ENCODE peak calls at places on chromosomes 16 and 17, in six cellular contexts. I is OCI-LY7, S is HCT116, Y is IMR-90, H is neural progenitor cell, V is A549. P is an unnamed sample.
A peak's percentile ranks its signal among the peaks of the same experiment; 100 is the strongest.

GRCh38 chr16:54143934-54144333 is 142.7 kb downstream of the IRX3 start:
- DNase-seq in I (no peak), S (no peak), H (no peak), Y (no peak), V (no peak), P (no peak)

GRCh38 chr16:12675852-12676251 is 127.8 kb downstream of the CPPED1 start:
- DNase-seq in Y (peak; percentile 75), S (no peak), V (peak; percentile 18), I (no peak), H (no peak), P (peak; percentile 91)

GRCh38 chr16:85057212-85057889 is 29.8 kb downstream of the KIAA0513 start:
- DNase-seq in S (peak; percentile 19), Y (no peak), H (no peak), I (peak; percentile 45), V (peak; percentile 72), P (no peak)

GRCh38 chr16:84785843-84786538 is 33.8 kb upstream of the CRISPLD2 start:
- DNase-seq in H (no peak), I (no peak), S (no peak), Y (peak; percentile 70), V (no peak), P (peak; percentile 6)

GRCh38 chr17:80308672-80309517 is 48.2 kb downstream of the RNF213 start:
- DNase-seq in Y (no peak), I (no peak), S (no peak), H (no peak), V (no peak), P (no peak)

GRCh38 chr17:79388556-79389295 is 222.1 kb downstream of the RBFOX3 start:
- DNase-seq in H (peak; percentile 88), V (peak; percentile 93), S (peak; percentile 18), I (peak; percentile 80), Y (peak; percentile 27), P (peak; percentile 33)

GRCh38 chr16:84959045-84959576 is 52.2 kb downstream of the ZDHHC7 start:
- DNase-seq in I (no peak), S (no peak), Y (no peak), V (peak; percentile 60), H (no peak), P (no peak)

GRCh38 chr16:67917852-67918236 is 13.8 kb downstream of the CTRL start:
- DNase-seq in Y (peak; percentile 93), H (no peak), V (peak; percentile 88), S (peak; percentile 45), I (no peak), P (no peak)

GRCh38 chr17:76501827-76502307 is 644 bp upstream of the RHBDF2 start:
- DNase-seq in V (no peak), H (no peak), I (no peak), S (no peak), Y (no peak), P (no peak)

GRCh38 chr16:63315229-63315628 is 1279.0 kb upstream of the CDH8 start:
- DNase-seq in Y (no peak), H (no peak), I (no peak), V (no peak), S (no peak), P (no peak)

GRCh38 chr17:50266384-50267073 is 7.7 kb upstream of the TMEM92 start:
- DNase-seq in S (no peak), Y (peak; percentile 88), H (no peak), V (no peak), I (no peak), P (peak; percentile 59)

GRCh38 chr17:26809033-26809432 is 484.9 kb upstream of the WSB1 start:
- DNase-seq in Y (peak; percentile 43), S (peak; percentile 10), I (no peak), H (no peak), V (no peak), P (peak; percentile 66)

GRCh38 chr17:4407851-4408250 is 25.9 kb upstream of the SPNS3 start:
- DNase-seq in Y (no peak), V (no peak), I (peak; percentile 41), S (no peak), H (no peak), P (no peak)

GRCh38 chr16:48959204-48959603 is 322.4 kb downstream of the CBLN1 start:
- DNase-seq in I (no peak), H (no peak), V (no peak), S (no peak), Y (no peak), P (no peak)

GRCh38 chr17:80212962-80213650 is 7.0 kb downstream of the SGSH start:
- DNase-seq in Y (no peak), H (no peak), I (no peak), V (no peak), S (no peak), P (no peak)

GRCh38 chr16:72677662-72678447 is 370.1 kb downstream of the ZFHX3 start:
- DNase-seq in I (no peak), H (no peak), V (no peak), S (no peak), Y (peak; percentile 86), P (no peak)

GRCh38 chr17:21345236-21345635 is 30.9 kb upstream of the KCNJ12 start:
- DNase-seq in S (no peak), V (no peak), I (peak; percentile 41), H (no peak), Y (no peak), P (no peak)

GRCh38 chr17:39632153-39632941 is 4.6 kb upstream of the STARD3 start:
- DNase-seq in S (peak; percentile 80), Y (no peak), H (no peak), I (no peak), V (no peak), P (no peak)

GRCh38 chr17:47675380-47676198 is 18.4 kb upstream of the TBKBP1 start:
- DNase-seq in I (no peak), V (no peak), S (no peak), H (no peak), Y (no peak), P (no peak)

GRCh38 chr17:4599505-4600281 is 15.4 kb downstream of the SMTNL2 start:
- DNase-seq in S (no peak), H (peak; percentile 70), I (no peak), V (no peak), Y (peak; percentile 15), P (no peak)

GRCh38 chr16:88662222-88662842 is 559 bp downstream of the MVD start:
- DNase-seq in I (peak; percentile 32), H (peak; percentile 49), Y (no peak), S (no peak), V (no peak), P (no peak)

GRCh38 chr17:74295625-74296547 is 21.9 kb downstream of the DNAI2 start:
- DNase-seq in Y (no peak), H (no peak), I (no peak), V (no peak), S (no peak), P (no peak)

GRCh38 chr16:57367111-57367752 is 5.1 kb upstream of the CX3CL1 start:
- DNase-seq in H (no peak), V (no peak), Y (no peak), I (no peak), S (no peak), P (peak; percentile 58)

GRCh38 chr17:51119415-51120356 is 982 bp downstream of the SPAG9 start:
- DNase-seq in S (peak; percentile 38), V (peak; percentile 50), I (peak; percentile 75), H (peak; percentile 60), Y (peak; percentile 46), P (peak; percentile 65)

GRCh38 chr16:56795011-56795410 is 65.1 kb downstream of the NUP93 start:
- DNase-seq in H (no peak), I (no peak), S (no peak), V (no peak), Y (no peak), P (peak; percentile 30)

GRCh38 chr17:40490289-40490853 is 11.1 kb downstream of the TNS4 start:
- DNase-seq in Y (peak; percentile 81), S (no peak), H (peak; percentile 48), I (peak; percentile 79), V (no peak), P (no peak)

GRCh38 chr17:49341356-49341755 is 20.7 kb downstream of the ZNF652 start:
- DNase-seq in S (no peak), I (no peak), H (no peak), Y (no peak), V (no peak), P (no peak)

GRCh38 chr17:42525221-42525620 is 10.8 kb upstream of the NAGLU start:
- DNase-seq in H (no peak), V (no peak), I (no peak), S (no peak), Y (peak; percentile 89), P (no peak)
- H3K4me1 ChIP-seq in H (peaks cover 5% of the 10 kb centered on the region), V (peaks cover 55% of the 10 kb centered on the region), I (peaks cover 7% of the 10 kb centered on the region), S (peaks cover 69% of the 10 kb centered on the region), Y (peaks cover 37% of the 10 kb centered on the region), P (peaks cover 37% of the 10 kb centered on the region)

GRCh38 chr17:64039106-64039400 is 18.6 kb upstream of the ICAM2 start:
- DNase-seq in Y (no peak), I (no peak), S (no peak), V (no peak), H (no peak), P (no peak)

GRCh38 chr17:64038331-64039105 is 18.1 kb upstream of the ICAM2 start:
- DNase-seq in I (no peak), Y (no peak), H (no peak), V (no peak), S (no peak), P (no peak)

GRCh38 chr17:64037802-64038201 is 17.4 kb upstream of the ICAM2 start:
- DNase-seq in V (no peak), S (no peak), Y (no peak), H (no peak), I (no peak), P (no peak)

GRCh38 chr17:64041912-64042311 is 21.5 kb upstream of the ICAM2 start:
- DNase-seq in I (no peak), S (no peak), Y (no peak), H (no peak), V (no peak), P (no peak)

GRCh38 chr17:64040201-64040600 is 19.8 kb upstream of the ICAM2 start:
- DNase-seq in Y (no peak), S (no peak), I (no peak), H (no peak), V (no peak), P (peak; percentile 25)
- H3K4me2 ChIP-seq in Y (no peak overlapping the region), S (no peak overlapping the region), I (no peak overlapping the region), H (no peak overlapping the region), V (no peak overlapping the region), P (no peak overlapping the region)

GRCh38 chr16:78571880-78572279 is 472.4 kb downstream of the WWOX start:
- DNase-seq in I (no peak), H (no peak), S (no peak), Y (no peak), V (no peak), P (no peak)
- H3K4me1 ChIP-seq in I (no peaks in the 10 kb centered on the region), H (no peaks in the 10 kb centered on the region), S (no peaks in the 10 kb centered on the region), Y (no peaks in the 10 kb centered on the region), V (no peaks in the 10 kb centered on the region), P (no peaks in the 10 kb centered on the region)

GRCh38 chr16:14500791-14501190 is 129.3 kb downstream of the PARN start:
- DNase-seq in Y (peak; percentile 60), S (no peak), H (no peak), V (no peak), I (no peak), P (no peak)
- H3K4me2 ChIP-seq in Y (peak overlapping the region; percentile 30), S (no peak overlapping the region), H (no peak overlapping the region), V (peak overlapping the region; percentile 55), I (no peak overlapping the region), P (no peak overlapping the region)

P was measured in endothelial cell of umbilical vein.